ENCODE peak calls at places on chromosomes 16 and 17, in eight cellular contexts. One of them, this sample, is unnamed.

GRCh38 chr16:54175552-54176375 is 110.8 kb downstream of the IRX3 start:
- DNase-seq in breast epithelium: peak; percentile 27
- DNase-seq in A549: no peak
- DNase-seq in heart left ventricle: no peak
- DNase-seq in tibial nerve: no peak
- DNase-seq in esophagus muscularis mucosa: no peak
- DNase-seq in IMR-90: no peak
- DNase-seq in lower leg skin: no peak
- DNase-seq in this sample: no peak

GRCh38 chr16:2437032-2437790 is 8.0 kb downstream of the CCNF start:
- DNase-seq in breast epithelium: no peak
- DNase-seq in A549: no peak
- DNase-seq in heart left ventricle: no peak
- DNase-seq in tibial nerve: no peak
- DNase-seq in esophagus muscularis mucosa: no peak
- DNase-seq in IMR-90: no peak
- DNase-seq in lower leg skin: no peak
- DNase-seq in this sample: no peak

GRCh38 chr17:47956818-47957590 is 679 bp downstream of the PRR15L start:
- DNase-seq in breast epithelium: no peak
- DNase-seq in A549: no peak
- DNase-seq in heart left ventricle: no peak
- DNase-seq in tibial nerve: no peak
- DNase-seq in esophagus muscularis mucosa: no peak
- DNase-seq in IMR-90: peak; percentile 15
- DNase-seq in lower leg skin: no peak
- DNase-seq in this sample: no peak

GRCh38 chr17:71764507-71764906 is 356.3 kb upstream of the SOX9 start:
- DNase-seq in breast epithelium: no peak
- DNase-seq in A549: peak; percentile 7
- DNase-seq in heart left ventricle: no peak
- DNase-seq in tibial nerve: no peak
- DNase-seq in esophagus muscularis mucosa: no peak
- DNase-seq in IMR-90: no peak
- DNase-seq in lower leg skin: no peak
- DNase-seq in this sample: no peak

GRCh38 chr16:19524866-19525723 is 1.4 kb downstream of the CCP110 start:
- DNase-seq in breast epithelium: no peak
- DNase-seq in A549: no peak
- DNase-seq in heart left ventricle: no peak
- DNase-seq in tibial nerve: no peak
- DNase-seq in esophagus muscularis mucosa: no peak
- DNase-seq in IMR-90: peak; percentile 2
- DNase-seq in lower leg skin: no peak
- DNase-seq in this sample: no peak

GRCh38 chr17:80905586-80906230 is 85.9 kb upstream of the CHMP6 start:
- DNase-seq in breast epithelium: no peak
- DNase-seq in A549: no peak
- DNase-seq in heart left ventricle: no peak
- DNase-seq in tibial nerve: no peak
- DNase-seq in esophagus muscularis mucosa: no peak
- DNase-seq in IMR-90: no peak
- DNase-seq in lower leg skin: no peak
- DNase-seq in this sample: no peak

GRCh38 chr16:6267682-6268081 is 1065.0 kb upstream of the RBFOX1 start:
- DNase-seq in breast epithelium: no peak
- DNase-seq in A549: no peak
- DNase-seq in heart left ventricle: no peak
- DNase-seq in tibial nerve: no peak
- DNase-seq in esophagus muscularis mucosa: no peak
- DNase-seq in IMR-90: no peak
- DNase-seq in lower leg skin: no peak
- DNase-seq in this sample: no peak

GRCh38 chr17:81210868-81211267 is 11.9 kb downstream of the CEP131 start:
- DNase-seq in breast epithelium: no peak
- DNase-seq in A549: no peak
- DNase-seq in heart left ventricle: no peak
- DNase-seq in tibial nerve: no peak
- DNase-seq in esophagus muscularis mucosa: no peak
- DNase-seq in IMR-90: no peak
- DNase-seq in lower leg skin: no peak
- DNase-seq in this sample: no peak

GRCh38 chr16:29825145-29826044 is 5.1 kb downstream of the MVP start:
- DNase-seq in breast epithelium: no peak
- DNase-seq in A549: peak; percentile 78
- DNase-seq in heart left ventricle: peak; percentile 67
- DNase-seq in tibial nerve: no peak
- DNase-seq in esophagus muscularis mucosa: no peak
- DNase-seq in IMR-90: peak; percentile 90
- DNase-seq in lower leg skin: no peak
- DNase-seq in this sample: no peak

GRCh38 chr17:3385869-3386816 is at the start of gene OR3A2:
- DNase-seq in breast epithelium: no peak
- DNase-seq in A549: no peak
- DNase-seq in heart left ventricle: no peak
- DNase-seq in tibial nerve: no peak
- DNase-seq in esophagus muscularis mucosa: no peak
- DNase-seq in IMR-90: no peak
- DNase-seq in lower leg skin: no peak
- DNase-seq in this sample: no peak

GRCh38 chr17:78185981-78186688 is 717 bp downstream of the TK1 start:
- DNase-seq in breast epithelium: no peak
- DNase-seq in A549: peak; percentile 73
- DNase-seq in heart left ventricle: no peak
- DNase-seq in tibial nerve: no peak
- DNase-seq in esophagus muscularis mucosa: no peak
- DNase-seq in IMR-90: no peak
- DNase-seq in lower leg skin: no peak
- DNase-seq in this sample: no peak

GRCh38 chr17:48618366-48618896 is 3.3 kb upstream of the HOXB8 start:
- DNase-seq in breast epithelium: peak; percentile 84
- DNase-seq in A549: peak; percentile 97
- DNase-seq in heart left ventricle: peak; percentile 81
- DNase-seq in tibial nerve: peak; percentile 83
- DNase-seq in esophagus muscularis mucosa: peak; percentile 96
- DNase-seq in IMR-90: peak; percentile 79
- DNase-seq in lower leg skin: peak; percentile 98
- DNase-seq in this sample: peak; percentile 87

GRCh38 chr17:37824534-37825485 is 80.0 kb upstream of the HNF1B start:
- DNase-seq in breast epithelium: no peak
- DNase-seq in A549: peak; percentile 95
- DNase-seq in heart left ventricle: no peak
- DNase-seq in tibial nerve: no peak
- DNase-seq in esophagus muscularis mucosa: no peak
- DNase-seq in IMR-90: peak; percentile 90
- DNase-seq in lower leg skin: peak; percentile 75
- DNase-seq in this sample: peak; percentile 49

GRCh38 chr16:87135631-87136030 is 181.6 kb downstream of the C16orf95 start:
- DNase-seq in breast epithelium: no peak
- DNase-seq in A549: no peak
- DNase-seq in heart left ventricle: no peak
- DNase-seq in tibial nerve: no peak
- DNase-seq in esophagus muscularis mucosa: no peak
- DNase-seq in IMR-90: no peak
- DNase-seq in lower leg skin: no peak
- DNase-seq in this sample: no peak

GRCh38 chr17:45311762-45312476 is 4.9 kb downstream of the MAP3K14 start:
- DNase-seq in breast epithelium: peak; percentile 68
- DNase-seq in A549: peak; percentile 62
- DNase-seq in heart left ventricle: peak; percentile 63
- DNase-seq in tibial nerve: peak; percentile 32
- DNase-seq in esophagus muscularis mucosa: no peak
- DNase-seq in IMR-90: peak; percentile 63
- DNase-seq in lower leg skin: no peak
- DNase-seq in this sample: peak; percentile 93

GRCh38 chr16:75080205-75081029 is 36.2 kb downstream of the LDHD start:
- DNase-seq in breast epithelium: no peak
- DNase-seq in A549: no peak
- DNase-seq in heart left ventricle: no peak
- DNase-seq in tibial nerve: no peak
- DNase-seq in esophagus muscularis mucosa: no peak
- DNase-seq in IMR-90: peak; percentile 91
- DNase-seq in lower leg skin: no peak
- DNase-seq in this sample: no peak

GRCh38 chr16:89210904-89211515 is 6.5 kb upstream of the ZNF778 start:
- DNase-seq in breast epithelium: no peak
- DNase-seq in A549: no peak
- DNase-seq in heart left ventricle: no peak
- DNase-seq in tibial nerve: no peak
- DNase-seq in esophagus muscularis mucosa: no peak
- DNase-seq in IMR-90: peak; percentile 27
- DNase-seq in lower leg skin: no peak
- DNase-seq in this sample: no peak

GRCh38 chr17:33154869-33155455 is 138.1 kb downstream of the ASIC2 start:
- DNase-seq in breast epithelium: no peak
- DNase-seq in A549: no peak
- DNase-seq in heart left ventricle: no peak
- DNase-seq in tibial nerve: no peak
- DNase-seq in esophagus muscularis mucosa: no peak
- DNase-seq in IMR-90: no peak
- DNase-seq in lower leg skin: no peak
- DNase-seq in this sample: no peak

GRCh38 chr16:67435758-67436164 is 4.8 kb downstream of the HSD11B2 start:
- DNase-seq in breast epithelium: no peak
- DNase-seq in A549: no peak
- DNase-seq in heart left ventricle: no peak
- DNase-seq in tibial nerve: no peak
- DNase-seq in esophagus muscularis mucosa: no peak
- DNase-seq in IMR-90: no peak
- DNase-seq in lower leg skin: no peak
- DNase-seq in this sample: no peak

GRCh38 chr16:85271198-85271597 is 158.9 kb upstream of the CIBAR2 start:
- DNase-seq in breast epithelium: no peak
- DNase-seq in A549: no peak
- DNase-seq in heart left ventricle: no peak
- DNase-seq in tibial nerve: no peak
- DNase-seq in esophagus muscularis mucosa: no peak
- DNase-seq in IMR-90: no peak
- DNase-seq in lower leg skin: no peak
- DNase-seq in this sample: no peak
- TF ChIP-seq POLR2A in breast epithelium: no peak
- TF ChIP-seq POLR2A in A549: no peak
- TF ChIP-seq POLR2A in heart left ventricle: no peak
- TF ChIP-seq POLR2A in tibial nerve: no peak
- TF ChIP-seq POLR2A in esophagus muscularis mucosa: no peak
- TF ChIP-seq POLR2A in IMR-90: no peak
- TF ChIP-seq POLR2A in lower leg skin: no peak
- TF ChIP-seq POLR2A in this sample: no peak

DNA sequence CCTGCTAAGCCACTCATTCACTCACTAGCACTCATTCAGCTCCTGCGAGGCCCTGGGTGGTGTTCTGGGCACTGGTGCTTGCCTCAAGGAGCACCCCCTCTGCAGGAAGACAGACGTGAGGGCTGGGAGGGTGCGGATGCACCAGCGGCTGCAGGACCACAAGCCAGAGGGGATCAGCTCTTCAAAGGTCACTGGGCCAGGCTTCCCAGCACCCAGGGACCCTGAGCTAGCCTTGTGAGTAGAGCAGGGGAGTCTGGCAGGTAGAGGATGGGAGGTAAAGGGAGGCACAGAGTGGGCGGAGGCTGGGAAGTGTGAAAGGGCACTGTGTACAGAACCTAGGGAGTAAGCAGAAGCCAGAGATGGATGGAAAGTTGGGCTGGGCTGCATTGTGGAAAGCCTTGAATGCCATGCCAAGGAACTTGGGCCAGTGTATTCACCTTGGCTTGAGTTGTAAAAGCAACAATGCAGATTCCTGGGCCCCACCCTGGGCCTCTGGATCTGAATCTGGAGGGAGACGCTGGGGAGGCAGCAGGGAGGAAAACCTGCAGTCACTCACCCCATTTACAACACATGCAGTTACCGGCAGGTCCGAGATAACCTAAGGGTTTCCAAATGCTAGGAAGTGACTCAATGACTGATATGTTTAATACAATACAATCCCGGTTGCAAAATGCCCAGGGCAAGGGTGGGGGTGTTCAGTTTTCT is 1.7 kb downstream of the IL4R start:
- DNase-seq in breast epithelium: peak; percentile 44
- DNase-seq in A549: peak; percentile 58
- DNase-seq in heart left ventricle: peak; percentile 46
- DNase-seq in tibial nerve: no peak
- DNase-seq in esophagus muscularis mucosa: peak; percentile 94
- DNase-seq in IMR-90: peak; percentile 65
- DNase-seq in lower leg skin: peak; percentile 93
- DNase-seq in this sample: peak; percentile 85
- TF ChIP-seq CTCF in breast epithelium: no peak
- TF ChIP-seq CTCF in A549: no peak
- TF ChIP-seq CTCF in heart left ventricle: no peak
- TF ChIP-seq CTCF in tibial nerve: no peak
- TF ChIP-seq CTCF in esophagus muscularis mucosa: no peak
- TF ChIP-seq CTCF in IMR-90: no peak
- TF ChIP-seq CTCF in lower leg skin: no peak
- TF ChIP-seq CTCF in this sample: no peak

GRCh38 chr16:57540906-57541753 is 1.3 kb upstream of the ADGRG5 start:
- DNase-seq in breast epithelium: peak; percentile 28
- DNase-seq in A549: no peak
- DNase-seq in heart left ventricle: no peak
- DNase-seq in tibial nerve: no peak
- DNase-seq in esophagus muscularis mucosa: no peak
- DNase-seq in IMR-90: no peak
- DNase-seq in lower leg skin: peak; percentile 85
- DNase-seq in this sample: no peak

GRCh38 chr16:57544129-57544653 is 1.7 kb downstream of the ADGRG5 start:
- DNase-seq in breast epithelium: peak; percentile 16
- DNase-seq in A549: no peak
- DNase-seq in heart left ventricle: no peak
- DNase-seq in tibial nerve: no peak
- DNase-seq in esophagus muscularis mucosa: no peak
- DNase-seq in IMR-90: no peak
- DNase-seq in lower leg skin: peak; percentile 60
- DNase-seq in this sample: no peak

GRCh38 chr16:57540387-57540786 is 2.1 kb upstream of the ADGRG5 start:
- DNase-seq in breast epithelium: peak; percentile 16
- DNase-seq in A549: no peak
- DNase-seq in heart left ventricle: no peak
- DNase-seq in tibial nerve: no peak
- DNase-seq in esophagus muscularis mucosa: no peak
- DNase-seq in IMR-90: no peak
- DNase-seq in lower leg skin: peak; percentile 58
- DNase-seq in this sample: no peak

GRCh38 chr16:57539072-57539796 is 2.9 kb upstream of the CCDC102A start:
- DNase-seq in breast epithelium: peak; percentile 6
- DNase-seq in A549: no peak
- DNase-seq in heart left ventricle: no peak
- DNase-seq in tibial nerve: no peak
- DNase-seq in esophagus muscularis mucosa: no peak
- DNase-seq in IMR-90: no peak
- DNase-seq in lower leg skin: peak; percentile 53
- DNase-seq in this sample: no peak

GRCh38 chr16:57541754-57542435 is 548 bp upstream of the ADGRG5 start:
- DNase-seq in breast epithelium: no peak
- DNase-seq in A549: no peak
- DNase-seq in heart left ventricle: no peak
- DNase-seq in tibial nerve: no peak
- DNase-seq in esophagus muscularis mucosa: no peak
- DNase-seq in IMR-90: no peak
- DNase-seq in lower leg skin: peak; percentile 52
- DNase-seq in this sample: peak; percentile 30
- H3K4me3 ChIP-seq in breast epithelium: no peak overlapping the region
- H3K4me3 ChIP-seq in A549: no peak overlapping the region
- H3K4me3 ChIP-seq in heart left ventricle: no peak overlapping the region
- H3K4me3 ChIP-seq in tibial nerve: no peak overlapping the region
- H3K4me3 ChIP-seq in esophagus muscularis mucosa: no peak overlapping the region
- H3K4me3 ChIP-seq in IMR-90: no peak overlapping the region
- H3K4me3 ChIP-seq in lower leg skin: no peak overlapping the region
- H3K4me3 ChIP-seq in this sample: no peak overlapping the region

GRCh38 chr16:48870141-48870540 is 260.2 kb upstream of the N4BP1 start:
- DNase-seq in breast epithelium: no peak
- DNase-seq in A549: no peak
- DNase-seq in heart left ventricle: no peak
- DNase-seq in tibial nerve: no peak
- DNase-seq in esophagus muscularis mucosa: no peak
- DNase-seq in IMR-90: no peak
- DNase-seq in lower leg skin: no peak
- DNase-seq in this sample: no peak
- TF ChIP-seq POLR2A in breast epithelium: no peak
- TF ChIP-seq POLR2A in A549: no peak
- TF ChIP-seq POLR2A in heart left ventricle: no peak
- TF ChIP-seq POLR2A in tibial nerve: no peak
- TF ChIP-seq POLR2A in esophagus muscularis mucosa: no peak
- TF ChIP-seq POLR2A in IMR-90: no peak
- TF ChIP-seq POLR2A in lower leg skin: no peak
- TF ChIP-seq POLR2A in this sample: no peak

This sample was measured in right lobe of liver.